ENCODE peak calls at places on chromosomes 16 and 17, in four cellular contexts. Q is GM12892; X is GM13977; C is stimulated activated CD8-positive, alpha-beta memory T cell treated with anti-CD3 and anti-CD28 coated beads, Interleukin-15, amount 100 ng/mL, for 4 hours. B is an unnamed sample.

GRCh38 chr17:50593321-50593720 is 32.8 kb downstream of the CACNA1G start:
- DNase-seq in Q (no peak), C (no peak), X (no peak), B (no peak)

GRCh38 chr16:923184-923583 is 47.6 kb downstream of the LMF1 start:
- DNase-seq in X (no peak), Q (no peak), C (no peak), B (no peak)

GRCh38 chr16:48524348-48525200 is 85.4 kb downstream of the N4BP1 start:
- DNase-seq in X (no peak), Q (no peak), C (no peak), B (no peak)

GRCh38 chr17:2054262-2054739 is 602 bp upstream of the HIC1 start:
- DNase-seq in C (no peak), Q (no peak), X (peak), B (no peak)

GRCh38 chr17:18904482-18904881 is 46.6 kb downstream of the PRPSAP2 start:
- DNase-seq in Q (no peak), X (no peak), C (no peak), B (no peak)

GRCh38 chr16:29023279-29024278 is 38.7 kb downstream of the LAT start:
- DNase-seq in X (no peak), Q (no peak), C (no peak), B (no peak)

GRCh38 chr17:82931696-82932060 is 91.9 kb upstream of the ZNF750 start:
- DNase-seq in C (no peak), Q (no peak), X (no peak), B (no peak)

GRCh38 chr17:38748329-38749221 is at the start of gene PCGF2:
- DNase-seq in X (no peak), C (no peak), Q (no peak), B (no peak)

GRCh38 chr17:77693776-77694175 is 264.7 kb upstream of the TNRC6C start:
- DNase-seq in Q (no peak), C (no peak), X (peak), B (no peak)

GRCh38 chr17:33944826-33945225 is 310.3 kb upstream of the CCL2 start:
- DNase-seq in Q (no peak), C (no peak), X (no peak), B (no peak)

GRCh38 chr17:40065771-40066510 is 3.2 kb downstream of the THRA start:
- DNase-seq in X (no peak), C (no peak), Q (no peak), B (no peak)

GRCh38 chr17:75345514-75346167 is 56.4 kb upstream of the SLC25A19 start:
- DNase-seq in X (peak), C (no peak), Q (peak), B (no peak)

GRCh38 chr16:22018559-22018958 is 10.6 kb downstream of the MOSMO start:
- DNase-seq in Q (no peak), C (no peak), X (no peak), B (no peak)

GRCh38 chr17:74119049-74119580 is 84.4 kb upstream of the RPL38 start:
- DNase-seq in Q (no peak), C (no peak), X (no peak), B (no peak)

GRCh38 chr17:9768381-9768934 is 22.9 kb downstream of the DHRS7C start:
- DNase-seq in Q (no peak), C (no peak), X (peak), B (peak)

GRCh38 chr17:61285483-61286320 is 113.9 kb upstream of the TBX2 start:
- DNase-seq in Q (no peak), C (no peak), X (no peak), B (no peak)

GRCh38 chr17:9230346-9230745 is 209.0 kb downstream of the NTN1 start:
- DNase-seq in X (no peak), Q (no peak), C (no peak), B (no peak)

GRCh38 chr16:24670623-24671454 is 58.6 kb upstream of the TNRC6A start:
- DNase-seq in C (no peak), Q (no peak), X (peak), B (peak)

GRCh38 chr16:50644245-50644644 is 36.9 kb downstream of the SNX20 start:
- DNase-seq in C (no peak), X (no peak), Q (no peak), B (no peak)

GRCh38 chr16:2949705-2950399 is 14.2 kb upstream of the KREMEN2 start:
- DNase-seq in X (no peak), C (no peak), Q (no peak), B (no peak)

GRCh38 chr17:16304832-16305231 is 48.4 kb downstream of the CENPV start:
- DNase-seq in C (no peak), X (no peak), Q (no peak), B (no peak)

GRCh38 chr17:73023759-73024158 is 68.7 kb downstream of the SLC39A11 start:
- DNase-seq in C (no peak), Q (no peak), X (no peak), B (no peak)

GRCh38 chr17:73045722-73046121 is 46.8 kb downstream of the SLC39A11 start:
- DNase-seq in X (no peak), Q (no peak), C (no peak), B (no peak)

GRCh38 chr17:8064590-8065019 is 22.9 kb downstream of the ALOX12B start:
- DNase-seq in C (no peak), X (no peak), Q (no peak), B (no peak)

GRCh38 chr16:751152-752007 is 9.2 kb upstream of the MSLN start:
- DNase-seq in C (no peak), Q (no peak), X (no peak), B (no peak)

GRCh38 chr17:44004077-44004760 is at the start of gene NAGS:
- DNase-seq in X (no peak), C (no peak), Q (no peak), B (no peak)

GRCh38 chr16:23771027-23771426 is 16.2 kb downstream of the CHP2 start:
- DNase-seq in X (no peak), C (no peak), Q (no peak), B (no peak)

GRCh38 chr16:84194018-84194417 is 3.1 kb downstream of the ADAD2 start:
- DNase-seq in Q (no peak), C (no peak), X (no peak), B (no peak)

GRCh38 chr17:77901476-77901875 is 57.0 kb upstream of the TNRC6C start:
- DNase-seq in Q (no peak), C (no peak), X (no peak), B (no peak)

GRCh38 chr17:69012895-69013805 is 47.6 kb downstream of the ABCA9 start:
- DNase-seq in Q (no peak), C (no peak), X (no peak), B (no peak)

GRCh38 chr17:40437095-40437732 is 6.0 kb upstream of the IGFBP4 start:
- DNase-seq in X (no peak), C (no peak), Q (no peak), B (no peak)

GRCh38 chr16:68229431-68230175 is 6.3 kb downstream of the ESRP2 start:
- DNase-seq in X (peak), C (no peak), Q (no peak), B (peak)

GRCh38 chr16:10668322-10669045 is 26.2 kb downstream of the TEKT5 start:
- DNase-seq in Q (no peak), C (no peak), X (peak), B (peak)

GRCh38 chr17:66540131-66540781 is 237.8 kb downstream of the PRKCA start:
- DNase-seq in C (no peak), Q (no peak), X (no peak), B (no peak)